ENCODE peak calls at places on chromosome 7, in four cellular contexts. A is endodermal cell, X is hepatocyte, F is heart left ventricle. U is an unnamed sample. For H3K36me3, the result is how much of the 10 kb centered on the place peaks cover.

GRCh38 chr7:121366852-121367431 is 29.2 kb downstream of the FAM3C start:
- DNase-seq in X (peak), A (no peak), F (no peak), U (peak)

GRCh38 chr7:130554481-130554880 is 62.6 kb downstream of the MEST start:
- DNase-seq in A (no peak), X (no peak), F (no peak), U (no peak)

GRCh38 chr7:73865738-73866445 is 4.9 kb downstream of the TMEM270 start:
- DNase-seq in X (peak), A (peak), F (no peak), U (peak)

GRCh38 chr7:157829491-157829890 is 492.7 kb downstream of the DNAJB6 start:
- DNase-seq in F (no peak), A (no peak), X (no peak), U (no peak)

GRCh38 chr7:157253850-157254249 is 83.0 kb upstream of the DNAJB6 start:
- DNase-seq in A (peak), X (no peak), F (peak), U (no peak)

GRCh38 chr7:140231779-140232491 is 55.2 kb upstream of the KDM7A start:
- DNase-seq in X (no peak), F (no peak), A (peak), U (no peak)

GRCh38 chr7:74175270-74175803 is 1.2 kb downstream of the EIF4H start:
- DNase-seq in X (no peak), A (no peak), F (no peak), U (peak)

GRCh38 chr7:22688034-22688433 is 39.0 kb upstream of the IL6 start:
- DNase-seq in X (no peak), A (no peak), F (no peak), U (no peak)

GRCh38 chr7:45092100-45092930 is 3.5 kb upstream of the NACAD start:
- DNase-seq in F (no peak), X (no peak), A (peak), U (no peak)

GRCh38 chr7:21269021-21269420 is 158.9 kb upstream of the SP4 start:
- DNase-seq in X (no peak), A (no peak), F (no peak), U (no peak)

GRCh38 chr7:101686030-101686429 is 56.9 kb upstream of the MYL10 start:
- DNase-seq in F (no peak), A (no peak), X (no peak), U (no peak)

GRCh38 chr7:140348161-140348849 is 50.0 kb downstream of the SLC37A3 start:
- DNase-seq in A (no peak), F (no peak), X (no peak), U (no peak)

GRCh38 chr7:14054125-14054524 is 64.7 kb upstream of the ETV1 start:
- DNase-seq in X (no peak), A (no peak), F (no peak), U (no peak)

GRCh38 chr7:101532000-101532399 is 97.1 kb downstream of the MYL10 start:
- DNase-seq in X (no peak), F (no peak), A (no peak), U (no peak)

GRCh38 chr7:40887099-40887498 is 752.3 kb downstream of the SUGCT start:
- DNase-seq in X (no peak), F (no peak), A (no peak), U (no peak)

GRCh38 chr7:40470111-40470736 is 335.4 kb downstream of the SUGCT start:
- DNase-seq in F (no peak), X (peak), A (no peak), U (no peak)

GRCh38 chr7:21028186-21028989 is 241.7 kb upstream of the SP8 start:
- DNase-seq in A (peak), X (peak), F (no peak), U (peak)

GRCh38 chr7:66330961-66331360 is 125.8 kb downstream of the TPST1 start:
- DNase-seq in F (peak), A (no peak), X (peak), U (no peak)

GRCh38 chr7:26083113-26083512 is 68.9 kb upstream of the NFE2L3 start:
- DNase-seq in F (no peak), X (peak), A (no peak), U (peak)

GRCh38 chr7:29328811-29329210 is 134.2 kb downstream of the CHN2 start:
- DNase-seq in X (no peak), A (no peak), F (no peak), U (no peak)

GRCh38 chr7:112381311-112382091 is 68.8 kb upstream of the IFRD1 start:
- DNase-seq in A (no peak), X (no peak), F (no peak), U (no peak)

GRCh38 chr7:130182990-130183389 is 22.2 kb downstream of the TMEM209 start:
- DNase-seq in X (no peak), A (no peak), F (no peak), U (no peak)

GRCh38 chr7:73879977-73880681 is 19.2 kb downstream of the TMEM270 start:
- DNase-seq in F (peak), A (no peak), X (no peak), U (no peak)

GRCh38 chr7:27156508-27156898 is at the start of gene HOXA7:
- DNase-seq in X (no peak), A (peak), F (no peak), U (peak)

GRCh38 chr7:24595671-24596418 is 22.6 kb downstream of the PALS2 start:
- DNase-seq in X (no peak), A (no peak), F (no peak), U (no peak)

GRCh38 chr7:100156331-100157068 is 2.0 kb downstream of the TRAPPC14 start:
- DNase-seq in F (no peak), A (peak), X (no peak), U (no peak)

GRCh38 chr7:18064242-18064838 is 36.7 kb upstream of the PRPS1L1 start:
- DNase-seq in F (peak), A (peak), X (peak), U (peak)

GRCh38 chr7:72751378-72751777 is 76.6 kb downstream of the TYW1B start:
- DNase-seq in A (no peak), X (no peak), F (no peak), U (no peak)

GRCh38 chr7:72753781-72754180 is 74.2 kb downstream of the TYW1B start:
- DNase-seq in A (no peak), X (no peak), F (no peak), U (no peak)

GRCh38 chr7:72751978-72752377 is 76.0 kb downstream of the TYW1B start:
- DNase-seq in X (no peak), F (no peak), A (peak), U (peak)

GRCh38 chr7:72754312-72754711 is 73.7 kb downstream of the TYW1B start:
- DNase-seq in X (no peak), A (no peak), F (no peak), U (no peak)
- H3K27ac ChIP-seq in X (no peak), A (no peak), F (no peak), U (no peak)

GRCh38 chr7:127708788-127709187 is 56.8 kb downstream of the SND1 start:
- DNase-seq in F (peak), X (peak), A (peak), U (peak)

GRCh38 chr7:127713006-127713405 is 61.0 kb downstream of the SND1 start:
- DNase-seq in F (no peak), A (no peak), X (no peak), U (no peak)

GRCh38 chr7:127713758-127714157 is 61.8 kb downstream of the SND1 start:
- DNase-seq in X (no peak), A (no peak), F (no peak), U (no peak)

GRCh38 chr7:127710635-127711034 is 58.6 kb downstream of the SND1 start:
- DNase-seq in F (no peak), A (no peak), X (no peak), U (no peak)

DNA sequence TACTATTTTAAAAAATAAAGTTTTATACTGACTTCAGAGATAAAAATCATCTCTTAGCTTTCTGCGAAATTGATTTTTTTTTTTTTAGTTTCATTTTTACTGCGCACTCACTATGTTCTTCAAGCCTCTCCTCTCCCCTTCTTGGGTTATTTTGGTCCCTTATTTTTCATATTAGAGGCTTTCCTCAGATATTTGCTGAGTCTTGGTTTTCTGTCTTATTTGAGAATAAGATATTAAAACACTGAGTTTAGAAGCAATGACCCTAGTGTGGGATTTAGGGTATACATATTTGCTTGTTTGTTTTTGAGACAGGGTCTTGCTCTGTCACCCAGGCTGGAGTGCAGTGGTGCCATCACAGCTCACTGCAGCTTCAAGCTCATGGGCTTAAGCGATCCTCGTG is 59.9 kb downstream of the SND1 start:
- DNase-seq in F (no peak), A (no peak), X (no peak), U (no peak)
- H3K36me3 ChIP-seq in F (under half), A (half or more), X (under half), U (under half)

GRCh38 chr7:71015260-71015900 is 116.6 kb upstream of the GALNT17 start:
- DNase-seq in A (no peak), F (peak), X (no peak), U (no peak)

GRCh38 chr7:71017602-71018001 is 114.3 kb upstream of the GALNT17 start:
- DNase-seq in A (no peak), X (no peak), F (no peak), U (no peak)

GRCh38 chr7:71021049-71021448 is 110.9 kb upstream of the GALNT17 start:
- DNase-seq in A (no peak), X (no peak), F (no peak), U (no peak)

GRCh38 chr7:71016387-71016786 is 115.6 kb upstream of the GALNT17 start:
- DNase-seq in F (no peak), X (no peak), A (no peak), U (no peak)

DNA sequence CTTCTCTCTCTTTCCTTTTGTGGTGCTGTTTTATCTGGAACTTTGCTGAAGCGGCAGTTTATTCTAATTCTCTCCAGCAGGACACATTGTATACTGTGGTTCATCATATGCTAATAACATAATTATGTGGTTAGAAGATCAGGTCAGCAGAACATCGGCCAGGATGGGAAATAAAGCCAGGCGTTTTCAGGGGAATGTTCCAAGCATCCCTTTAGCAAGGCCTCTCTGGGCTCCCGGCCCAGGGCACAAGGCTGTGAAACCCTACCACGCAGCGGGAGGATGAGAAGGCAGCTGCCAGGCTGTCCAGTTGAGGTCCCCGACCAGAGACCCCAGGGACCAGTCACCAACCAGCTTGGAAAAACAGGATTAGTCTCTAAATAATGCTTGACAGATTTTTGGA is 112.2 kb upstream of the GALNT17 start:
- DNase-seq in X (peak), A (no peak), F (no peak), U (no peak)
- H3K27ac ChIP-seq in X (peak), A (no peak), F (no peak), U (no peak)

DNA sequence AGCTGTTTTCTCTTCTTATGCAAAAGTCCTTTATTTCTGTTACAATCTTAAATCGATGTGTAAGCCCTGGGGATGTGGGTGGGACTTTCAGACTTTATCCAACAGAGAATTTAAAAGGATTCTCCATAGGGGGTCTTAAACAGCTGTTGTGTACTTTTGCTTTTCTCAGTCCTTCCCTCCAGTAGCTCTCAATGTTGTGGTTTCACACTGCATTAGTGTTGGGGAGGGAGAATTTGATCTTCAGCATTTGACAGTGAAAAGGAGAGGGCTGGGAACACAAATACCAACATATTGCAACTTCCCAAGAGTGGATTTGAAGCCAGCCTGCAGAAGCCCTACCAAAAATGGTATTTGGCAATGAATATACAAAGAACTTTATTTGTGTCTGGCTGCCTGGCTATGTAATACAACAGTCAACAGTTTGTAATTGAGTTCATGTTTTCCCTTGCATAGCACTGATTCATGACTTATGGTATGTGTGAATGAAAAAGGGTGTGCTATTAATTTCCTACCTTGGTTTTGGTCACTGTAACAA is 80.1 kb upstream of the CAPZA2 start:
- DNase-seq in A (peak), X (no peak), F (no peak), U (peak)
- H3K36me3 ChIP-seq in A (under half), X (under half), F (under half), U (under half)

GRCh38 chr7:6290345-6290744 is 17.9 kb upstream of the CYTH3 start:
- DNase-seq in X (no peak), F (no peak), A (no peak), U (no peak)
- H3K27ac ChIP-seq in X (no peak), F (no peak), A (no peak), U (no peak)

DNA sequence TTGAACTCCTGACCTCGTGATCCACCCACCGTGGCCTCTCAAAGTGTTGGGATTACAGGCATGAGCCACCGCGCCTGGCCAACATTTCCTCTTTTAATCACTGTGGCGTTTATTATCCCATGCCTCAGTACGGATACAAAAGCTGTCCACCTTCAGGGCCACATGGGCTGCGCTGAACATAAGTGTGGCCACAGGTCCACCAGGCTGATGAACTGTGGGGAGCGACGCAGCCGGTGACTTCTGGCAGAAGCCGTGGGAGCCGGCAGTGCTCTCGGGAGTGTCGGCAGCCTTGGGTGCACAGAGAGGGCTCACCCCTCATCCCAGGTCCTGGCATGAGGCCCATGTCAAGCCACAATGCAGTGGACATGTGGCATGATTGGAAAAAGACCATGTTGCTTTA is 223.6 kb downstream of the TNS3 start:
- DNase-seq in A (no peak), F (no peak), X (no peak), U (no peak)
- H3K36me3 ChIP-seq in A (under half), F (under half), X (under half), U (under half)

GRCh38 chr7:128785738-128786137 is 6.0 kb upstream of the CCDC136 start:
- DNase-seq in A (no peak), F (no peak), X (no peak), U (no peak)

GRCh38 chr7:128790297-128791037 is 1.3 kb upstream of the CCDC136 start:
- DNase-seq in X (no peak), F (no peak), A (peak), U (peak)

GRCh38 chr7:128791968-128792319 is at the start of gene CCDC136:
- DNase-seq in F (no peak), A (peak), X (peak), U (no peak)

GRCh38 chr7:128791121-128791967 is 424 bp upstream of the CCDC136 start:
- DNase-seq in F (peak), A (peak), X (peak), U (peak)

DNA sequence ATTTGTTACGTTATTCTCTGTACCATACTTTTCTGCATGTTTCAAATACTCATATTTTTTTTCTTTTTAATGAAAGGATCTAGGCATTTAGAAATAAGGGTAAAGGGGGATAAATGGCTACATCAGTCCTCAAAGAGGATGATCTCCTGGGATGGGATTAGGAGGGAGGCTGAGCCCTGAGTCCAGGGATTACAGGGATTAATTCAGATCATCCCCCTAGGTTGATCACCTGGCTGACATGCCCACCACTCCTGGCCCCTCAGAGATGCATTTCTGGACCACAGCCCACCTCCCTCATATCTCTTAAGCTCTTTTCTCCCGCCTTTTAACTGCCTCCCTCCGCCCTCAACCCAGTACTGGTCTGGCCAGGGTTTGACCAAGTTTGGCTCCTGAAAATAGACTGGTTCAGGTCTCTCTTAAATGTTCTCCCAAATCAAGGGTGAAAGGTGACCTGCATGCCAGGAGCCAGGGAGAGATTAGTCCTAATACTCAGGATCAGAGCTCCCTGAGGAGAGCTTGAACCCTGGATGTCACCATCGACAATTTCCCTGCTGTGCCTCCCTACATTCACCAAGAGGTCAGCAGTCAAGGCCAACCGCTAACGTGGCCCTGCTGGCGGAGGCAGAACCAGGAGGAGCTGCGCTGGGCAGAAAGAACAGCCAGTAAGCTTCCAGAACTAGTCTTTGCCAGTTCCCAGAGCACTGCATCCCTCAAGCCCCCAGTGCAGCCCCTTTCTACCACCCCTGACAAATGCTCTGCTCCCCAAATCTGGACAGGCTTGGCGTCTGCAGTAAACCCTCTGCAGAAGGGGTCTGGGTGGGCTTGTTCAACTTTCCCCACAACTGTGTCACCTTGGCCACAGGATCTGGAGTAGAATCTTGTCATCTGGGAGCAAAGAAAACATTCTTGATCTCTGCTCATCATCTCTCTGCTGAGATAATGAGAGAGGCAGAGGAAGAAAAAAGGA is 3.0 kb upstream of the CCDC136 start:
- DNase-seq in F (no peak), A (no peak), X (no peak), U (no peak)
- H3K27ac ChIP-seq in F (no peak), A (no peak), X (no peak), U (no peak)

DNA sequence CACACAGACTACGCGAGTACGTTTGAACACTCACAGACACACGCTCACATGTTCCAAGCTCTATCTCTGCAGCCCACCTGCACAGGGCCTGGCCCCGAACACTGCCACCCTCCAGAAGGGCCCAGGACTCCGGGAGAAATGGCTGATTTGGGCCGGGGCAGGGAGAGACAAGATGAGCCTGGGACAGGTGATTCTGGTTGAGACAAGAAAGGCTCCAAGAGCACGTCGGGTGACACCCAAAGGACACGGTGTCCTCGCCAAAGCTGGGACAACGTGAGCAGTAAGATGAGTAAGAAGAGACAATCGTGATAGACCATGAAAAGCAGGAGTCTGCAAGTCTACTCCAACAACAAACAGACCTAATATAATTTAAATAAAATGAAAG is 9.2 kb downstream of the GPER1 start:
- DNase-seq in F (no peak), A (no peak), X (no peak), U (no peak)
- H3K36me3 ChIP-seq in F (under half), A (under half), X (under half), U (under half)

GRCh38 chr7:148884299-148885022 is 370 bp upstream of the EZH2 start:
- DNase-seq in X (peak), F (peak), A (peak), U (peak)
- H3K27ac ChIP-seq in X (peak), F (peak), A (peak), U (peak)

U was measured in neural progenitor cell.